ENCODE peak calls at places on chromosome 4, in five cellular contexts. F, C, A, V and I are unnamed samples.
A peak's percentile ranks its signal among the peaks of the same experiment; 100 is the strongest.

GRCh38 chr4:53943345-53944085 is 120.9 kb downstream of the CHIC2 start:
- DNase-seq in F (no peak), C (no peak), A (no peak), V (no peak), I (no peak)

GRCh38 chr4:85784348-85784747 is 309.4 kb downstream of the ARHGAP24 start:
- DNase-seq in F (no peak), C (no peak), A (no peak), V (no peak), I (no peak)

GRCh38 chr4:63123441-63123840 is 1285.8 kb downstream of the TECRL start:
- DNase-seq in F (no peak), C (no peak), A (no peak), V (no peak), I (no peak)

GRCh38 chr4:186201535-186202230 is 10.3 kb downstream of the CYP4V2 start:
- DNase-seq in F (peak; percentile 22), C (peak; percentile 52), A (peak; percentile 1), V (no peak), I (no peak)

GRCh38 chr4:168630445-168631187 is 133.8 kb downstream of the PALLD start:
- DNase-seq in F (no peak), C (no peak), A (no peak), V (no peak), I (no peak)

GRCh38 chr4:147842573-147842972 is 110.7 kb downstream of the ARHGAP10 start:
- DNase-seq in F (no peak), C (no peak), A (no peak), V (no peak), I (no peak)

GRCh38 chr4:167233523-167234387 is 539 bp downstream of the SPOCK3 start:
- DNase-seq in F (peak; percentile 60), C (no peak), A (no peak), V (no peak), I (peak; percentile 4)

GRCh38 chr4:37835806-37836205 is 9.3 kb downstream of the PGM2 start:
- DNase-seq in F (no peak), C (no peak), A (no peak), V (no peak), I (no peak)

GRCh38 chr4:83356899-83357661 is 22.4 kb upstream of the HPSE start:
- DNase-seq in F (no peak), C (no peak), A (no peak), V (no peak), I (no peak)

GRCh38 chr4:98386-98785 is 25.9 kb upstream of the ZNF718 start:
- DNase-seq in F (no peak), C (no peak), A (no peak), V (no peak), I (no peak)

GRCh38 chr4:36099509-36099908 is 144.8 kb downstream of the ARAP2 start:
- DNase-seq in F (no peak), C (no peak), A (no peak), V (no peak), I (no peak)

GRCh38 chr4:82201303-82201702 is 172.5 kb downstream of the HNRNPD start:
- DNase-seq in F (no peak), C (no peak), A (peak; percentile 10), V (no peak), I (no peak)

GRCh38 chr4:5798946-5799345 is 87.9 kb downstream of the EVC start:
- DNase-seq in F (no peak), C (no peak), A (no peak), V (no peak), I (no peak)